ENCODE peak calls at places on chromosomes 11 and 22, in ten cellular contexts. E is GM13976; O is K562; L is GM06990; Y is NCI-H1694; S is aorta; F is DMS153; P is activated naive CD8-positive, alpha-beta T cell treated with anti-CD3 and anti-CD28 coated beads, Interleukin-2, amount 50 U/mL, for 24 hours; W is activated CD4-positive, alpha-beta T cell treated with anti-CD3 and anti-CD28 coated beads, Interleukin-2, amount 10 ng/mL, durations not matched to agents 24 days and 14 days; M is posterior cingulate gyrus. X is an unnamed sample.

GRCh38 chr11:72588656-72589410 is 85.4 kb downstream of the PDE2A start:
- DNase-seq in E (no peak), O (no peak), L (no peak), Y (no peak), S (peak), F (no peak), P (no peak), W (no peak), M (no peak), X (no peak)

GRCh38 chr11:116168459-116168787 is 604.4 kb downstream of the BUD13 start:
- DNase-seq in E (no peak), O (no peak), L (no peak), Y (no peak), S (no peak), F (no peak), P (no peak), W (no peak), M (no peak), X (no peak)

GRCh38 chr11:13007702-13008435 is 1.2 kb upstream of the RASSF10 start:
- DNase-seq in E (no peak), O (no peak), L (no peak), Y (no peak), S (no peak), F (peak), P (no peak), W (no peak), M (no peak), X (no peak)

GRCh38 chr11:86702387-86702983 is 30.1 kb upstream of the ME3 start:
- DNase-seq in E (no peak), O (no peak), L (no peak), Y (no peak), S (no peak), F (no peak), P (no peak), W (no peak), M (no peak), X (no peak)

GRCh38 chr22:47176573-47177333 is 414.3 kb downstream of the TBC1D22A start:
- DNase-seq in E (no peak), O (no peak), L (peak), Y (no peak), S (peak), F (no peak), P (no peak), W (no peak), M (no peak), X (no peak)

GRCh38 chr11:119518746-119519382 is 95.9 kb upstream of the THY1 start:
- DNase-seq in E (no peak), O (peak), L (no peak), Y (no peak), S (no peak), F (no peak), P (peak), W (no peak), M (no peak), X (peak)

GRCh38 chr22:28506207-28506606 is 173.4 kb downstream of the TTC28 start:
- DNase-seq in E (no peak), O (no peak), L (no peak), Y (no peak), S (no peak), F (no peak), P (no peak), W (no peak), M (no peak), X (no peak)

GRCh38 chr11:14547440-14547839 is 27.3 kb upstream of the PSMA1 start:
- DNase-seq in E (no peak), O (no peak), L (no peak), Y (no peak), S (no peak), F (no peak), P (no peak), W (no peak), M (no peak), X (no peak)

GRCh38 chr22:38700271-38700788 is 413 bp downstream of the JOSD1 start:
- DNase-seq in E (no peak), O (no peak), L (no peak), Y (no peak), S (peak), F (no peak), P (no peak), W (no peak), M (no peak), X (no peak)

GRCh38 chr11:76830639-76831312 is 29.9 kb upstream of the ACER3 start:
- DNase-seq in E (no peak), O (no peak), L (no peak), Y (peak), S (no peak), F (no peak), P (no peak), W (no peak), M (no peak), X (no peak)

GRCh38 chr22:31603574-31603973 is 58.4 kb downstream of the PISD start:
- DNase-seq in E (no peak), O (no peak), L (no peak), Y (no peak), S (peak), F (no peak), P (no peak), W (no peak), M (no peak), X (no peak)

X was measured in erythroblast.